ENCODE peak calls at places on chromosome 15, in ten cellular contexts. B, T, X, R, V, F, E, D, M and K are unnamed samples.

GRCh38 chr15:36584511-36584910 is 5.1 kb downstream of the CDIN1 start:
- DNase-seq in D (no peak), B (no peak), R (no peak), E (no peak), F (peak; percentile 40), V (no peak), X (peak; percentile 50), M (no peak), T (no peak), K (no peak)

GRCh38 chr15:86915811-86916331 is 836.2 kb downstream of the AGBL1 start:
- DNase-seq in X (peak; percentile 33), E (peak; percentile 48), T (peak; percentile 7), D (no peak), V (no peak), B (peak; percentile 30), M (peak; percentile 76), R (no peak), F (peak; percentile 20), K (peak; percentile 59)

GRCh38 chr15:70451861-70452653 is 311.3 kb downstream of the UACA start:
- DNase-seq in F (no peak), T (no peak), E (no peak), M (no peak), V (no peak), X (no peak), R (no peak), D (no peak), B (peak; percentile 18), K (no peak)

GRCh38 chr15:64749999-64750657 is 25.3 kb downstream of the RBPMS2 start:
- DNase-seq in F (peak; percentile 37), V (no peak), M (no peak), T (no peak), D (peak; percentile 40), X (peak; percentile 75), R (no peak), E (no peak), B (no peak), K (no peak)

GRCh38 chr15:101019351-101019750 is 100.2 kb downstream of the LRRK1 start:
- DNase-seq in T (no peak), X (no peak), R (no peak), F (peak; percentile 0), E (no peak), V (no peak), B (no peak), D (no peak), M (peak; percentile 15), K (no peak)

GRCh38 chr15:72801590-72802345 is 18.2 kb upstream of the ADPGK start:
- DNase-seq in F (no peak), B (no peak), E (no peak), X (no peak), V (no peak), D (no peak), T (no peak), R (no peak), M (no peak), K (no peak)

GRCh38 chr15:70088887-70089691 is 8.6 kb downstream of the TLE3 start:
- DNase-seq in V (no peak), R (no peak), D (peak; percentile 43), B (no peak), X (peak; percentile 58), M (no peak), E (no peak), F (no peak), T (no peak), K (no peak)

GRCh38 chr15:70974004-70974832 is 81.6 kb downstream of the LRRC49 start:
- DNase-seq in X (no peak), B (no peak), E (peak; percentile 72), R (peak; percentile 66), F (no peak), T (peak; percentile 36), D (no peak), V (no peak), M (no peak), K (peak; percentile 17)

GRCh38 chr15:39079296-39079834 is 501.5 kb upstream of the THBS1 start:
- DNase-seq in V (no peak), R (peak; percentile 63), M (no peak), B (no peak), F (no peak), E (peak; percentile 83), X (no peak), T (peak; percentile 65), D (no peak), K (peak; percentile 81)

GRCh38 chr15:56281145-56281544 is 37.5 kb upstream of the RFX7 start:
- DNase-seq in F (no peak), V (no peak), M (no peak), B (no peak), X (no peak), D (no peak), T (no peak), R (no peak), E (no peak), K (no peak)

GRCh38 chr15:32033186-32033890 is 3.0 kb downstream of the CHRNA7 start:
- DNase-seq in E (no peak), F (no peak), T (no peak), M (no peak), B (peak; percentile 17), D (no peak), V (no peak), R (no peak), X (no peak), K (no peak)

GRCh38 chr15:65902373-65902772 is 33.1 kb downstream of the RAB11A start:
- DNase-seq in D (peak; percentile 68), T (no peak), M (peak; percentile 65), V (no peak), B (peak; percentile 70), E (peak; percentile 89), X (peak; percentile 75), R (peak; percentile 21), F (peak; percentile 34), K (peak; percentile 96)

DNA sequence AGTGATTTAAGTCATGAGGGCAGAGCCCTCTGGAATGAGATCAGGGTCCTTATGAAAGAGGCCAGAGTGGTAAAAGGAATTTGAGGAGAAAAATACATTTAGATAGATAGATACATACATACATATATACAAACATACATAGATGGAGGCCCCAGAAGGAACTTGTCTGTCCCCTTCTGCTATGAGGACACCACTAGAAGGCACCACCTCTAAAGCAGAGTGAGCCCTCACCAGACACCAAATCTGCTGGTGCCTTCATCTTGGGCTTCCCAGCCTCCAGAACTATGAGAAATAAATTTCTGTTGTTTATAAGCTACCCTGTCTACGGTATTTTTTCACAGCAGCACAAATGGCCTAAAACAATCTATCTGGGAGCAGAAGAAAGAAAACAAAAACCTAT is 7.9 kb downstream of the TBC1D2B start:
- DNase-seq in E (no peak), R (no peak), F (no peak), B (no peak), T (no peak), D (no peak), V (no peak), M (no peak), X (no peak), K (no peak)
- H3K27ac ChIP-seq in E (peak overlapping the region; percentile 38), R (peak overlapping the region; percentile 79), F (peak overlapping the region; percentile 28), B (peak overlapping the region; percentile 51), T (no peak overlapping the region), D (peak overlapping the region; percentile 87), V (peak overlapping the region; percentile 49), M (peak overlapping the region; percentile 11), X (peak overlapping the region; percentile 38), K (no peak overlapping the region)

GRCh38 chr15:29334544-29334943 is 64.9 kb upstream of the NSMCE3 start:
- DNase-seq in X (no peak), E (no peak), M (no peak), D (no peak), B (no peak), F (no peak), T (no peak), R (no peak), V (no peak), K (no peak)
- TF ChIP-seq CTCF in X (no peak), E (no peak), M (no peak), D (no peak), B (no peak), F (no peak), T (no peak), R (no peak), V (no peak), K (no peak)

GRCh38 chr15:41943543-41944312 is 28.6 kb downstream of the EHD4 start:
- DNase-seq in T (no peak), M (peak; percentile 41), E (no peak), V (no peak), X (no peak), B (no peak), F (no peak), R (no peak), D (no peak), K (no peak)
- H3K27ac ChIP-seq in T (peak overlapping the region; percentile 99), M (no peak overlapping the region), E (peak overlapping the region; percentile 85), V (no peak overlapping the region), X (peak overlapping the region; percentile 76), B (peak overlapping the region; percentile 84), F (peak overlapping the region; percentile 57), R (peak overlapping the region; percentile 99), D (peak overlapping the region; percentile 64), K (peak overlapping the region; percentile 95)

GRCh38 chr15:47119349-47119748 is 598.0 kb upstream of the SEMA6D start:
- DNase-seq in B (no peak), M (no peak), D (no peak), E (no peak), F (no peak), X (no peak), T (no peak), V (no peak), R (no peak), K (no peak)

DNA sequence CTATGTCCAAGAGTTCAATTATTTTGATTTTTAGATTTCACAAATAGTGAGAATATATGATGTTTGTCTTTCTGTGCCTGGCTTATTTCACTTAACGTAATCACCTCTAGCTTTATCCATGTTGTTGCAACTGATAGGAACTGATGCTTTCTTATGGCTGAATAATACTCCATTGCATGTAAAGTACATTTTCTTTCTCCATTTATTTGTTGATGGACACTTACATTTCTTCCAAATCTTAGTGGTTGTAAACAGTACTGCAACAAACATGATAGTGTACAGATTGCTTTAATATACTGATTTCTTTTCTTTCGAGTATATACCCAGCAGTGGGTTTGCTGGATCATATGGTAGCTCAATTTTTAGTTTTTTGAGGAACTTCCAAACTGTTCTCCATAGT is 600.6 kb upstream of the SEMA6D start:
- DNase-seq in E (no peak), D (no peak), V (no peak), X (no peak), M (no peak), F (no peak), B (no peak), T (no peak), R (no peak), K (no peak)
- TF ChIP-seq CTCF in E (no peak), D (no peak), V (no peak), X (peak; percentile 25), M (no peak), F (no peak), B (no peak), T (no peak), R (no peak), K (no peak)